ENCODE peak calls at places on chromosomes 12 and 14, in nine cellular contexts. L is stimulated activated CD4-positive, alpha-beta T cell treated with anti-CD3 and anti-CD28 coated beads, Interleukin-12 subunit alpha, Interleukin-12 subunit beta, amount 100 ng/mL, for 4 hours; E is stimulated activated CD8-positive, alpha-beta memory T cell treated with anti-CD3 and anti-CD28 coated beads, Interleukin-4, amount 100 ng/mL, for 24 hours; U is DMS153; Z is ELR; K is A549; I is neural crest cell; Q is adipocyte; D is activated CD4-positive, alpha-beta memory T cell treated with anti-CD3 and anti-CD28 coated beads, Interleukin-2, amount 10 ng/mL, durations not matched to agents 7 days and 5 days. M is an unnamed sample.

GRCh38 chr12:89453579-89453978 is 71.0 kb downstream of the GALNT4 start:
- DNase-seq in L (no peak), U (no peak), E (no peak), Z (peak; percentile 57), I (no peak), D (no peak), K (no peak), Q (peak; percentile 77), M (no peak)

GRCh38 chr14:76904100-76904739 is 78.0 kb downstream of the LRRC74A start:
- DNase-seq in K (no peak), L (no peak), E (no peak), U (no peak), Z (peak; percentile 89), I (no peak), Q (peak; percentile 94), D (no peak), M (no peak)

GRCh38 chr14:30330452-30330851 is 228.5 kb upstream of the G2E3 start:
- DNase-seq in U (no peak), E (no peak), I (no peak), Z (peak; percentile 3), L (no peak), D (no peak), K (no peak), Q (no peak), M (no peak)

GRCh38 chr14:95294834-95295599 is 24.7 kb downstream of the CLMN start:
- DNase-seq in Q (no peak), I (no peak), K (no peak), Z (peak; percentile 59), D (no peak), E (no peak), U (peak; percentile 80), L (no peak), M (peak; percentile 12)

GRCh38 chr14:86057018-86057667 is 527.2 kb downstream of the FLRT2 start:
- DNase-seq in E (peak; percentile 1), U (no peak), K (no peak), I (peak; percentile 36), L (peak; percentile 13), Z (peak; percentile 38), D (peak; percentile 19), Q (peak; percentile 59), M (peak; percentile 12)

GRCh38 chr12:77999074-77999715 is 168.5 kb downstream of the NAV3 start:
- DNase-seq in L (no peak), Z (no peak), Q (no peak), U (no peak), I (no peak), K (no peak), D (no peak), E (no peak), M (no peak)

GRCh38 chr14:36866867-36867266 is 205.2 kb downstream of the PAX9 start:
- DNase-seq in Z (no peak), U (no peak), E (no peak), I (no peak), L (no peak), Q (no peak), D (no peak), K (no peak), M (no peak)

GRCh38 chr14:37874429-37875109 is 279.1 kb downstream of the TTC6 start:
- DNase-seq in Q (peak; percentile 88), U (no peak), L (peak; percentile 74), Z (peak; percentile 75), D (peak; percentile 88), I (peak; percentile 95), K (peak; percentile 59), E (peak; percentile 50), M (peak; percentile 68)

GRCh38 chr12:128228581-128228980 is 38.4 kb upstream of the TMEM132C start:
- DNase-seq in E (no peak), Z (no peak), I (no peak), L (no peak), U (no peak), D (no peak), K (no peak), Q (no peak), M (no peak)

GRCh38 chr12:46300906-46301305 is 32.1 kb upstream of the SLC38A1 start:
- DNase-seq in Z (no peak), D (no peak), Q (no peak), K (no peak), U (no peak), L (no peak), E (no peak), I (no peak), M (no peak)

GRCh38 chr14:89719371-89720075 is 235.0 kb downstream of the EFCAB11 start:
- DNase-seq in I (no peak), L (no peak), K (no peak), Q (no peak), Z (no peak), U (no peak), E (no peak), D (no peak), M (no peak)

GRCh38 chr12:75750950-75751349 is 239.5 kb upstream of the KRR1 start:
- DNase-seq in K (peak; percentile 37), Z (peak; percentile 60), D (no peak), L (no peak), U (no peak), E (no peak), I (no peak), Q (peak; percentile 88), M (no peak)

GRCh38 chr14:24372701-24373416 is 4.9 kb downstream of the NFATC4 start:
- DNase-seq in D (no peak), U (peak; percentile 68), E (no peak), K (no peak), L (no peak), Z (no peak), I (no peak), Q (no peak), M (no peak)

GRCh38 chr12:18700254-18700653 is 37.6 kb downstream of the PLCZ1 start:
- DNase-seq in U (no peak), D (no peak), Z (peak; percentile 62), E (no peak), L (no peak), Q (peak; percentile 87), K (no peak), I (no peak), M (no peak)

GRCh38 chr12:23555808-23556207 is 393.7 kb downstream of the SOX5 start:
- DNase-seq in Z (no peak), L (no peak), K (no peak), U (no peak), E (no peak), I (no peak), Q (no peak), D (no peak), M (peak; percentile 10)

GRCh38 chr14:66074546-66074945 is 411.6 kb upstream of the CCDC196 start:
- DNase-seq in D (no peak), U (peak; percentile 14), L (no peak), K (no peak), E (no peak), Z (no peak), Q (no peak), I (no peak), M (peak; percentile 18)

GRCh38 chr12:46892887-46893286 is 67.1 kb upstream of the SLC38A4 start:
- DNase-seq in L (no peak), Z (no peak), U (no peak), E (no peak), K (no peak), D (no peak), Q (no peak), I (no peak), M (no peak)

GRCh38 chr12:83945871-83946270 is 966.7 kb downstream of the SLC6A15 start:
- DNase-seq in I (no peak), Q (peak; percentile 39), K (peak; percentile 4), U (no peak), Z (peak; percentile 15), D (no peak), L (no peak), E (no peak), M (no peak)

GRCh38 chr12:113297621-113298471 is 37.1 kb downstream of the SLC8B1 start:
- DNase-seq in D (no peak), K (no peak), Z (no peak), L (no peak), I (no peak), U (peak; percentile 53), E (no peak), Q (no peak), M (no peak)

GRCh38 chr14:64089920-64090319 is 204.3 kb downstream of the ESR2 start:
- DNase-seq in Q (peak; percentile 6), L (no peak), K (no peak), U (no peak), Z (no peak), E (no peak), D (no peak), I (no peak), M (no peak)

GRCh38 chr14:104422301-104423223 is 157.0 kb upstream of the C14orf180 start:
- DNase-seq in U (no peak), I (no peak), D (peak; percentile 11), K (no peak), E (no peak), L (no peak), Z (no peak), Q (no peak), M (no peak)

GRCh38 chr12:67161322-67161918 is 107.7 kb upstream of the CAND1 start:
- DNase-seq in D (peak; percentile 38), E (no peak), Z (peak; percentile 48), K (peak; percentile 31), Q (peak; percentile 47), U (no peak), L (peak; percentile 12), I (peak; percentile 40), M (no peak)

GRCh38 chr12:124646385-124647230 is 79.2 kb upstream of the NCOR2 start:
- DNase-seq in U (no peak), L (peak; percentile 69), I (no peak), D (no peak), E (peak; percentile 57), Q (no peak), Z (no peak), K (no peak), M (no peak)

GRCh38 chr12:124551268-124552144 is 15.9 kb downstream of the NCOR2 start:
- DNase-seq in K (no peak), L (no peak), U (peak; percentile 48), Q (peak; percentile 67), I (no peak), D (no peak), Z (no peak), E (no peak), M (no peak)

GRCh38 chr12:83389237-83389996 is 702.7 kb downstream of the TMTC2 start:
- DNase-seq in I (peak; percentile 3), Q (no peak), K (no peak), D (no peak), Z (no peak), L (no peak), E (no peak), U (no peak), M (no peak)

GRCh38 chr14:26765768-26766550 is 168.1 kb upstream of the NOVA1 start:
- DNase-seq in I (no peak), L (no peak), E (no peak), Q (peak; percentile 92), U (peak; percentile 61), K (no peak), Z (peak; percentile 1), D (no peak), M (peak; percentile 84)

GRCh38 chr12:9124346-9125031 is 8.8 kb upstream of the A2M start:
- DNase-seq in E (no peak), K (no peak), Z (no peak), I (no peak), Q (no peak), U (no peak), L (no peak), D (no peak), M (no peak)

GRCh38 chr14:64363265-64363840 is 24.8 kb upstream of the MTHFD1 start:
- DNase-seq in Z (peak; percentile 78), L (no peak), U (no peak), D (no peak), E (no peak), Q (no peak), K (no peak), I (no peak), M (no peak)

GRCh38 chr12:753401-754237 is 1.2 kb downstream of the WNK1 start:
- DNase-seq in E (peak; percentile 22), D (peak; percentile 62), L (peak; percentile 29), Q (peak; percentile 51), I (peak; percentile 33), K (no peak), Z (peak; percentile 52), U (no peak), M (no peak)

GRCh38 chr12:27667540-27667939 is 28.7 kb upstream of the REP15 start:
- DNase-seq in Z (peak; percentile 30), U (no peak), L (no peak), E (no peak), Q (peak; percentile 23), D (peak; percentile 30), K (no peak), I (no peak), M (no peak)

GRCh38 chr14:22900088-22900799 is 17.2 kb downstream of the REM2 start:
- DNase-seq in U (peak; percentile 44), E (no peak), Q (peak; percentile 85), Z (peak; percentile 77), K (peak; percentile 77), D (peak; percentile 48), L (no peak), I (peak; percentile 27), M (peak; percentile 21)